ENCODE peak calls at places on chromosome 21, in eight cellular contexts. O, F, M, V, J, R, H and B are unnamed samples.

GRCh38 chr21:28851645-28852044 is 141.0 kb downstream of the LTN1 start:
- DNase-seq in J (no peak), M (no peak), F (no peak), O (no peak), R (no peak), V (no peak), H (no peak), B (no peak)

GRCh38 chr21:39000496-39000895 is 182.8 kb downstream of the PSMG1 start:
- DNase-seq in H (no peak), R (no peak), O (no peak), F (no peak), V (no peak), J (no peak), M (no peak), B (no peak)

GRCh38 chr21:45781741-45782140 is 138.2 kb downstream of the PCBP3 start:
- DNase-seq in V (no peak), H (no peak), O (no peak), J (no peak), R (no peak), F (no peak), M (no peak), B (no peak)

GRCh38 chr21:37878946-37879660 is 37.2 kb downstream of the KCNJ6 start:
- DNase-seq in J (no peak), R (no peak), F (no peak), M (no peak), O (no peak), V (no peak), H (peak; percentile 62), B (no peak)

GRCh38 chr21:41561701-41562100 is 53.7 kb upstream of the TMPRSS2 start:
- DNase-seq in M (no peak), F (no peak), R (no peak), J (no peak), O (no peak), V (no peak), H (no peak), B (no peak)

GRCh38 chr21:45803613-45804340 is 160.3 kb downstream of the PCBP3 start:
- DNase-seq in R (no peak), O (no peak), J (no peak), M (peak; percentile 55), F (no peak), H (no peak), V (no peak), B (no peak)

GRCh38 chr21:39125752-39126485 is 57.3 kb downstream of the PSMG1 start:
- DNase-seq in V (peak; percentile 51), J (peak; percentile 23), M (no peak), O (peak; percentile 62), R (no peak), F (peak; percentile 53), H (peak; percentile 59), B (peak; percentile 57)

GRCh38 chr21:38351961-38352521 is 95.2 kb downstream of the KCNJ15 start:
- DNase-seq in H (peak; percentile 63), F (no peak), J (no peak), R (no peak), M (no peak), O (no peak), V (no peak), B (no peak)

GRCh38 chr21:29258626-29259335 is 39.9 kb upstream of the BACH1 start:
- DNase-seq in O (peak; percentile 54), F (no peak), R (no peak), J (no peak), V (no peak), M (no peak), H (peak; percentile 32), B (no peak)

GRCh38 chr21:33290441-33290840 is 24.3 kb downstream of the IL10RB start:
- DNase-seq in M (no peak), O (no peak), F (no peak), J (no peak), R (no peak), V (peak; percentile 51), H (no peak), B (no peak)

GRCh38 chr21:45353200-45353599 is 51.8 kb upstream of the COL18A1 start:
- DNase-seq in M (no peak), V (no peak), J (no peak), F (no peak), O (no peak), H (no peak), R (peak; percentile 2), B (no peak)

GRCh38 chr21:23162213-23162946 is 2164.2 kb downstream of the NCAM2 start:
- DNase-seq in V (no peak), F (no peak), H (no peak), O (no peak), R (no peak), M (no peak), J (no peak), B (no peak)

GRCh38 chr21:41133896-41134522 is 34.0 kb upstream of the BACE2 start:
- DNase-seq in O (no peak), R (no peak), M (no peak), J (no peak), V (no peak), F (peak; percentile 36), H (peak; percentile 41), B (no peak)

GRCh38 chr21:41743321-41744027 is 23.4 kb downstream of the RIPK4 start:
- DNase-seq in H (no peak), O (no peak), V (peak; percentile 27), M (no peak), J (no peak), R (no peak), F (no peak), B (no peak)

GRCh38 chr21:28805885-28806284 is 186.8 kb downstream of the LTN1 start:
- DNase-seq in H (no peak), R (no peak), M (no peak), V (no peak), O (no peak), J (no peak), F (no peak), B (no peak)

GRCh38 chr21:19130379-19131028 is 726.9 kb upstream of the TMPRSS15 start:
- DNase-seq in V (no peak), J (no peak), M (no peak), O (no peak), H (no peak), R (no peak), F (peak; percentile 0), B (no peak)

GRCh38 chr21:28444567-28444966 is 548.1 kb downstream of the LTN1 start:
- DNase-seq in R (no peak), F (no peak), O (no peak), H (no peak), V (no peak), J (no peak), M (no peak), B (no peak)

GRCh38 chr21:45248893-45249381 is 38.8 kb downstream of the POFUT2 start:
- DNase-seq in F (no peak), J (no peak), H (no peak), M (peak; percentile 85), V (peak; percentile 32), R (no peak), O (peak; percentile 3), B (no peak)

GRCh38 chr21:36260030-36260787 is 59.8 kb upstream of the MORC3 start:
- DNase-seq in R (no peak), H (peak; percentile 40), F (peak; percentile 79), O (peak; percentile 50), J (peak; percentile 64), M (no peak), V (peak; percentile 41), B (peak; percentile 33)

GRCh38 chr21:45424854-45425795 is 20.2 kb downstream of the COL18A1 start:
- DNase-seq in V (no peak), F (no peak), H (no peak), J (no peak), R (peak; percentile 8), O (no peak), M (peak; percentile 64), B (no peak)

GRCh38 chr21:43694437-43695079 is 24.4 kb upstream of the PDXK start:
- DNase-seq in O (no peak), F (no peak), V (no peak), R (no peak), M (no peak), J (no peak), H (no peak), B (no peak)
- H3K27ac ChIP-seq in O (no peak overlapping the region), F (no peak overlapping the region), V (no peak overlapping the region), R (no peak overlapping the region), M (no peak overlapping the region), J (no peak overlapping the region), H (no peak overlapping the region), B (no peak overlapping the region)

GRCh38 chr21:34807881-34808568 is 139.2 kb downstream of the CLIC6 start:
- DNase-seq in F (peak; percentile 15), V (no peak), J (no peak), R (no peak), H (peak; percentile 70), M (peak; percentile 80), O (no peak), B (peak; percentile 37)

GRCh38 chr21:34805157-34805556 is 136.4 kb downstream of the CLIC6 start:
- DNase-seq in O (no peak), M (no peak), R (no peak), F (no peak), V (no peak), J (no peak), H (no peak), B (no peak)

GRCh38 chr21:34808569-34809204 is 139.9 kb downstream of the CLIC6 start:
- DNase-seq in V (no peak), F (peak; percentile 8), O (no peak), M (no peak), J (no peak), R (no peak), H (peak; percentile 18), B (no peak)

GRCh38 chr21:34806423-34806822 is 137.6 kb downstream of the CLIC6 start:
- DNase-seq in R (no peak), O (no peak), J (no peak), H (no peak), V (no peak), M (no peak), F (no peak), B (no peak)

GRCh38 chr21:34807146-34807880 is 138.5 kb downstream of the CLIC6 start:
- DNase-seq in V (no peak), O (no peak), R (no peak), H (peak; percentile 90), J (no peak), M (no peak), F (no peak), B (peak; percentile 33)
- H3K4me1 ChIP-seq in V (no peaks in the 10 kb centered on the region), O (no peaks in the 10 kb centered on the region), R (no peaks in the 10 kb centered on the region), H (peaks cover 54% of the 10 kb centered on the region), J (peaks cover 2% of the 10 kb centered on the region), M (no peaks in the 10 kb centered on the region), F (peaks cover 18% of the 10 kb centered on the region), B (peaks cover 18% of the 10 kb centered on the region)

DNA sequence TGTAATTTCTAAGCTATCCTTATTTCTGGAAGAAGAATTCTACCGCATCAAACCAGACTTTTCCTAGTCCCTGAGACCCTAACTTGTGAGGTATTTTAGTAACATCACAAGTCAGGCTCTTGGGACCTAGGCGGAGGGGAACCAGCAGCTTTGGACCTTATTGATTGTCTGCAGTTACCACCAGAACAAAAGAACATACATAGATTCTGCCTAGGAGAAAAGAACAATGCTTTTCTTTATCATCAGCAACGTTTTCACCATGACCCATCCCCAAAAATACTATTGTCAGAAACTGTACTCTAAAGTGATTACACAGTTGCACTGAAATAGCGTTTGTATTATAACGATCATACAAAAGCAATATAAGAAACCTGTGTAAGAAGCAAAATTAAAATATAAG is 860.4 kb downstream of the USP25 start:
- DNase-seq in M (no peak), R (no peak), J (no peak), V (no peak), F (no peak), H (no peak), O (no peak), B (no peak)
- H3K27ac ChIP-seq in M (no peak overlapping the region), R (no peak overlapping the region), J (no peak overlapping the region), V (no peak overlapping the region), F (no peak overlapping the region), H (no peak overlapping the region), O (no peak overlapping the region), B (peak overlapping the region; percentile 94)

GRCh38 chr21:15003463-15004135 is 61.2 kb downstream of the NRIP1 start:
- DNase-seq in V (no peak), J (no peak), F (no peak), O (no peak), R (no peak), M (no peak), H (no peak), B (peak; percentile 40)
- H3K4me1 ChIP-seq in V (peaks cover 2% of the 10 kb centered on the region), J (peaks cover 61% of the 10 kb centered on the region), F (no peaks in the 10 kb centered on the region), O (peaks cover 4% of the 10 kb centered on the region), R (peaks cover 63% of the 10 kb centered on the region), M (no peaks in the 10 kb centered on the region), H (peaks cover 80% of the 10 kb centered on the region), B (peaks cover 26% of the 10 kb centered on the region)